ENCODE peak calls at places on chromosomes 13 and 19, in seven cellular contexts. U, E, T, O, W, H and K are unnamed samples.

GRCh38 chr19:1482361-1483066 is 3.5 kb upstream of the C19orf25 start:
- DNase-seq in U (no peak), E (no peak), T (no peak), O (no peak), W (no peak), H (no peak), K (no peak)

GRCh38 chr13:111589321-111589720 is 268.9 kb downstream of the TEX29 start:
- DNase-seq in U (no peak), E (peak; percentile 2), T (no peak), O (peak; percentile 18), W (no peak), H (no peak), K (no peak)

GRCh38 chr19:42191855-42192254 is 25.6 kb downstream of the DEDD2 start:
- DNase-seq in U (peak; percentile 83), E (no peak), T (no peak), O (peak; percentile 61), W (peak; percentile 87), H (no peak), K (peak; percentile 69)

GRCh38 chr19:5567360-5567970 is at the start of gene TINCR:
- DNase-seq in U (no peak), E (no peak), T (no peak), O (no peak), W (no peak), H (no peak), K (no peak)

GRCh38 chr13:43085545-43085944 is 62.2 kb downstream of the DNAJC15 start:
- DNase-seq in U (no peak), E (no peak), T (no peak), O (no peak), W (peak; percentile 20), H (no peak), K (peak; percentile 7)

GRCh38 chr13:63463782-63464610 is 2048.3 kb upstream of the PCDH20 start:
- DNase-seq in U (no peak), E (no peak), T (no peak), O (no peak), W (no peak), H (no peak), K (no peak)

GRCh38 chr13:99792079-99792921 is 179.3 kb downstream of the ZIC5 start:
- DNase-seq in U (no peak), E (no peak), T (no peak), O (no peak), W (no peak), H (no peak), K (no peak)

GRCh38 chr19:7139095-7139494 is 69.6 kb downstream of the ZNF557 start:
- DNase-seq in U (no peak), E (peak; percentile 6), T (no peak), O (no peak), W (no peak), H (no peak), K (no peak)

GRCh38 chr13:33934343-33934742 is 116.4 kb downstream of the RFC3 start:
- DNase-seq in U (no peak), E (no peak), T (no peak), O (no peak), W (no peak), H (no peak), K (no peak)

GRCh38 chr13:76245920-76246319 is 609.8 kb downstream of the LMO7 start:
- DNase-seq in U (no peak), E (no peak), T (no peak), O (no peak), W (no peak), H (no peak), K (no peak)

GRCh38 chr13:102726430-102726829 is 31.6 kb upstream of the METTL21C start:
- DNase-seq in U (no peak), E (no peak), T (no peak), O (no peak), W (peak; percentile 10), H (no peak), K (peak; percentile 27)

GRCh38 chr13:107678075-107678689 is 537.2 kb downstream of the LIG4 start:
- DNase-seq in U (no peak), E (no peak), T (no peak), O (no peak), W (no peak), H (no peak), K (no peak)

GRCh38 chr19:55264531-55264930 is 5.7 kb upstream of the PPP6R1 start:
- DNase-seq in U (no peak), E (no peak), T (no peak), O (no peak), W (no peak), H (no peak), K (no peak)

GRCh38 chr19:17981611-17982010 is 14.7 kb downstream of the KCNN1 start:
- DNase-seq in U (no peak), E (no peak), T (no peak), O (no peak), W (no peak), H (no peak), K (no peak)

GRCh38 chr13:60583911-60584753 is 187.1 kb downstream of the TDRD3 start:
- DNase-seq in U (no peak), E (no peak), T (peak; percentile 15), O (no peak), W (peak; percentile 6), H (peak; percentile 18), K (peak; percentile 31)

GRCh38 chr13:19772306-19772705 is 10.4 kb downstream of the PSPC1 start:
- DNase-seq in U (no peak), E (no peak), T (no peak), O (no peak), W (no peak), H (no peak), K (no peak)

GRCh38 chr19:3284759-3285646 is 60.5 kb downstream of the CELF5 start:
- DNase-seq in U (peak; percentile 77), E (no peak), T (no peak), O (peak; percentile 98), W (peak; percentile 99), H (peak; percentile 47), K (peak; percentile 86)

GRCh38 chr13:113956571-113956970 is 17.3 kb downstream of the C13orf46 start:
- DNase-seq in U (no peak), E (no peak), T (no peak), O (no peak), W (no peak), H (no peak), K (no peak)

GRCh38 chr13:45742985-45743384 is 40.9 kb downstream of the CBY2 start:
- DNase-seq in U (no peak), E (no peak), T (no peak), O (no peak), W (no peak), H (no peak), K (no peak)

GRCh38 chr13:33490461-33491327 is 205.1 kb upstream of the STARD13 start:
- DNase-seq in U (no peak), E (no peak), T (no peak), O (no peak), W (no peak), H (peak; percentile 17), K (no peak)

GRCh38 chr19:32231020-32231419 is 114.4 kb upstream of the ZNF507 start:
- DNase-seq in U (no peak), E (no peak), T (no peak), O (no peak), W (no peak), H (no peak), K (no peak)

GRCh38 chr13:51525567-51526165 is 58.6 kb upstream of the WDFY2 start:
- DNase-seq in U (no peak), E (no peak), T (no peak), O (no peak), W (peak; percentile 32), H (no peak), K (no peak)

GRCh38 chr13:26967119-26968038 is 204.2 kb downstream of the USP12 start:
- DNase-seq in U (no peak), E (peak; percentile 84), T (no peak), O (no peak), W (no peak), H (no peak), K (no peak)

GRCh38 chr13:62302341-62302740 is 886.7 kb upstream of the PCDH20 start:
- DNase-seq in U (no peak), E (no peak), T (no peak), O (no peak), W (no peak), H (no peak), K (no peak)

GRCh38 chr19:8148410-8149231 is 771 bp downstream of the FBN3 start:
- DNase-seq in U (no peak), E (no peak), T (no peak), O (no peak), W (peak; percentile 29), H (no peak), K (no peak)

GRCh38 chr19:1816530-1817298 is 4.6 kb upstream of the ATP8B3 start:
- DNase-seq in U (no peak), E (no peak), T (no peak), O (no peak), W (no peak), H (no peak), K (no peak)

GRCh38 chr19:35267818-35268545 is 780 bp upstream of the USF2 start:
- DNase-seq in U (peak; percentile 87), E (peak; percentile 85), T (peak; percentile 54), O (peak; percentile 78), W (peak; percentile 87), H (peak; percentile 65), K (peak; percentile 94)
- TF ChIP-seq POLR2A in U (peak; percentile 53), E (peak; percentile 53), T (peak; percentile 82), O (no peak), W (peak; percentile 70), H (peak; percentile 24), K (peak; percentile 74)

GRCh38 chr19:14407889-14408640 is 11.1 kb downstream of the DDX39A start:
- DNase-seq in U (peak; percentile 89), E (no peak), T (no peak), O (peak; percentile 58), W (no peak), H (no peak), K (no peak)

GRCh38 chr19:14408641-14409120 is 10.5 kb downstream of the DDX39A start:
- DNase-seq in U (no peak), E (no peak), T (no peak), O (no peak), W (no peak), H (no peak), K (no peak)

GRCh38 chr19:14410054-14410774 is 8.9 kb downstream of the DDX39A start:
- DNase-seq in U (peak; percentile 74), E (no peak), T (no peak), O (no peak), W (no peak), H (no peak), K (no peak)

GRCh38 chr19:14410775-14411134 is 8.4 kb downstream of the DDX39A start:
- DNase-seq in U (no peak), E (no peak), T (no peak), O (no peak), W (no peak), H (no peak), K (no peak)

GRCh38 chr19:14409157-14410053 is 9.7 kb downstream of the DDX39A start:
- DNase-seq in U (no peak), E (no peak), T (no peak), O (no peak), W (no peak), H (no peak), K (no peak)
- TF ChIP-seq POLR2A in U (no peak), E (no peak), T (no peak), O (no peak), W (no peak), H (no peak), K (no peak)

GRCh38 chr19:49795615-49796014 is 17.5 kb downstream of the FUZ start:
- DNase-seq in U (no peak), E (no peak), T (no peak), O (no peak), W (no peak), H (no peak), K (no peak)
- TF ChIP-seq POLR2A in U (no peak), E (no peak), T (no peak), O (no peak), W (no peak), H (no peak), K (no peak)

GRCh38 chr19:43532962-43533545 is at the start of gene ZNF575:
- DNase-seq in U (peak; percentile 94), E (peak; percentile 94), T (peak; percentile 74), O (peak; percentile 87), W (peak; percentile 99), H (peak; percentile 89), K (peak; percentile 89)
- TF ChIP-seq POLR2A in U (no peak), E (no peak), T (peak; percentile 48), O (no peak), W (peak; percentile 79), H (no peak), K (peak; percentile 32)